ENCODE peak calls at places on chromosomes 16 and 17, in ten cellular contexts. One of them, this sample, is unnamed.

GRCh38 chr17:83147285-83147684 is 67.9 kb downstream of the METRNL start:
- DNase-seq in esophagus squamous epithelium: no peak
- DNase-seq in GM23338: no peak
- DNase-seq in fibroblast of lung: no peak
- DNase-seq in left ventricle myocardium inferior: no peak
- DNase-seq in PC-9: no peak
- DNase-seq in CD8-positive, alpha-beta T cell: no peak
- DNase-seq in heart left ventricle: no peak
- DNase-seq in mucosa of descending colon: no peak
- DNase-seq in suprapubic skin: no peak
- DNase-seq in this sample: no peak

GRCh38 chr17:78317817-78318400 is 42.0 kb downstream of the SOCS3 start:
- DNase-seq in esophagus squamous epithelium: no peak
- DNase-seq in GM23338: no peak
- DNase-seq in fibroblast of lung: no peak
- DNase-seq in left ventricle myocardium inferior: no peak
- DNase-seq in PC-9: no peak
- DNase-seq in CD8-positive, alpha-beta T cell: no peak
- DNase-seq in heart left ventricle: no peak
- DNase-seq in mucosa of descending colon: no peak
- DNase-seq in suprapubic skin: no peak
- DNase-seq in this sample: no peak

GRCh38 chr17:61809816-61810392 is 53.4 kb downstream of the BRIP1 start:
- DNase-seq in esophagus squamous epithelium: no peak
- DNase-seq in GM23338: no peak
- DNase-seq in fibroblast of lung: peak; percentile 79
- DNase-seq in left ventricle myocardium inferior: no peak
- DNase-seq in PC-9: no peak
- DNase-seq in CD8-positive, alpha-beta T cell: no peak
- DNase-seq in heart left ventricle: no peak
- DNase-seq in mucosa of descending colon: no peak
- DNase-seq in suprapubic skin: no peak
- DNase-seq in this sample: no peak

GRCh38 chr16:4795181-4795827 is at the start of gene SMIM22:
- DNase-seq in esophagus squamous epithelium: no peak
- DNase-seq in GM23338: peak; percentile 32
- DNase-seq in fibroblast of lung: no peak
- DNase-seq in left ventricle myocardium inferior: no peak
- DNase-seq in PC-9: peak; percentile 85
- DNase-seq in CD8-positive, alpha-beta T cell: no peak
- DNase-seq in heart left ventricle: no peak
- DNase-seq in mucosa of descending colon: peak; percentile 86
- DNase-seq in suprapubic skin: no peak
- DNase-seq in this sample: no peak

GRCh38 chr17:74408262-74408661 is 23.6 kb upstream of the GPRC5C start:
- DNase-seq in esophagus squamous epithelium: no peak
- DNase-seq in GM23338: no peak
- DNase-seq in fibroblast of lung: peak; percentile 8
- DNase-seq in left ventricle myocardium inferior: no peak
- DNase-seq in PC-9: peak; percentile 25
- DNase-seq in CD8-positive, alpha-beta T cell: no peak
- DNase-seq in heart left ventricle: no peak
- DNase-seq in mucosa of descending colon: no peak
- DNase-seq in suprapubic skin: no peak
- DNase-seq in this sample: peak; percentile 67

GRCh38 chr16:85395207-85395912 is 217.8 kb upstream of the GSE1 start:
- DNase-seq in esophagus squamous epithelium: no peak
- DNase-seq in GM23338: no peak
- DNase-seq in fibroblast of lung: peak; percentile 98
- DNase-seq in left ventricle myocardium inferior: peak; percentile 67
- DNase-seq in PC-9: peak; percentile 89
- DNase-seq in CD8-positive, alpha-beta T cell: no peak
- DNase-seq in heart left ventricle: peak; percentile 71
- DNase-seq in mucosa of descending colon: peak; percentile 74
- DNase-seq in suprapubic skin: no peak
- DNase-seq in this sample: peak; percentile 81

GRCh38 chr16:11669380-11670146 is 1.3 kb downstream of the SNN start:
- DNase-seq in esophagus squamous epithelium: no peak
- DNase-seq in GM23338: peak; percentile 25
- DNase-seq in fibroblast of lung: peak; percentile 42
- DNase-seq in left ventricle myocardium inferior: peak; percentile 59
- DNase-seq in PC-9: no peak
- DNase-seq in CD8-positive, alpha-beta T cell: no peak
- DNase-seq in heart left ventricle: peak; percentile 64
- DNase-seq in mucosa of descending colon: peak; percentile 82
- DNase-seq in suprapubic skin: no peak
- DNase-seq in this sample: peak; percentile 85

GRCh38 chr17:1153795-1154546 is 25.8 kb downstream of the ABR start:
- DNase-seq in esophagus squamous epithelium: no peak
- DNase-seq in GM23338: peak; percentile 87
- DNase-seq in fibroblast of lung: peak; percentile 84
- DNase-seq in left ventricle myocardium inferior: peak; percentile 65
- DNase-seq in PC-9: no peak
- DNase-seq in CD8-positive, alpha-beta T cell: no peak
- DNase-seq in heart left ventricle: no peak
- DNase-seq in mucosa of descending colon: peak; percentile 68
- DNase-seq in suprapubic skin: peak; percentile 87
- DNase-seq in this sample: peak; percentile 84

GRCh38 chr16:82439678-82440293 is 187.0 kb upstream of the CDH13 start:
- DNase-seq in esophagus squamous epithelium: no peak
- DNase-seq in GM23338: peak; percentile 54
- DNase-seq in fibroblast of lung: no peak
- DNase-seq in left ventricle myocardium inferior: no peak
- DNase-seq in PC-9: no peak
- DNase-seq in CD8-positive, alpha-beta T cell: no peak
- DNase-seq in heart left ventricle: no peak
- DNase-seq in mucosa of descending colon: no peak
- DNase-seq in suprapubic skin: no peak
- DNase-seq in this sample: no peak
- TF ChIP-seq CTCF in esophagus squamous epithelium: no peak
- TF ChIP-seq CTCF in GM23338: peak; percentile 57
- TF ChIP-seq CTCF in fibroblast of lung: peak; percentile 40
- TF ChIP-seq CTCF in left ventricle myocardium inferior: peak; percentile 43
- TF ChIP-seq CTCF in PC-9: peak; percentile 45
- TF ChIP-seq CTCF in CD8-positive, alpha-beta T cell: no peak
- TF ChIP-seq CTCF in heart left ventricle: peak; percentile 31
- TF ChIP-seq CTCF in mucosa of descending colon: no peak
- TF ChIP-seq CTCF in suprapubic skin: no peak
- TF ChIP-seq CTCF in this sample: no peak

DNA sequence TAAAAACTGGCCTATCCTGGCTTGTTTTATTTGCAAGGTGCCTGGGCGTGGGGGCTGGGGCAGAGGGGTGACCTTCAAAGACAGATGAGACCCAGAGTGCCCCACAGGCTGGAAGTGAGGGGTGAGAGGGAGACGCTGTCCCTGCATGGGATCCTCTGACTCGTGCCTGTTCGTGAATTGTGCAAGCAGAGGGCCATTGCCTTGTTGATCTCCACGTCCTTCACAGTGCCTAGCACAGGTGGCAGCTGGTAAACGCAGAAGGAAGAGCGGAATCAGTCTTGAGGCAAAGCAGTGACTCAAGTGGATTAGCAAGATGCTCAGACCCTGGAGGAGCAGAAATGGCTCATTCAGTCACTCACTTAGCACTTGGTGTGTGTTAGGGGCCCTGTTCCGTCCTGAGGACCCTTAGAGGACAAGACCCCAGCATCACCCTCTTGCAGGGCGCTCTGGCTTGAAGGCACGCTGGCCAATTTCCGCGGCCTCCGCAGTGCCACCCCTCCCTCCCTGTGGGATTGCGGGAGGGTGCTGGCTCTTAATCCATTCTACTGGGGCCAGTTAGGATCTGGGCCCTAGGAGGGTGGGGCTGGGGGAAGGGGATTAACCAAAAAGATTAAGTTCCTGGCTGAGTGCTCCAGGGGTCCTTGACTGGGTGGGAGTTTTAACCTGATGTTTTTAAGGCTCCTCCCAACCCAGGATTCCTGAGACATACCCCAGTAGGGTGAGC is 151.2 kb downstream of the CCDC182 start:
- DNase-seq in esophagus squamous epithelium: no peak
- DNase-seq in GM23338: no peak
- DNase-seq in fibroblast of lung: no peak
- DNase-seq in left ventricle myocardium inferior: no peak
- DNase-seq in PC-9: no peak
- DNase-seq in CD8-positive, alpha-beta T cell: no peak
- DNase-seq in heart left ventricle: no peak
- DNase-seq in mucosa of descending colon: no peak
- DNase-seq in suprapubic skin: peak; percentile 44
- DNase-seq in this sample: peak; percentile 6
- H3K36me3 ChIP-seq in esophagus squamous epithelium: no peaks in the 10 kb centered on the region
- H3K36me3 ChIP-seq in GM23338: no peaks in the 10 kb centered on the region
- H3K36me3 ChIP-seq in fibroblast of lung: no peaks in the 10 kb centered on the region
- H3K36me3 ChIP-seq in left ventricle myocardium inferior: no peaks in the 10 kb centered on the region
- H3K36me3 ChIP-seq in PC-9: no peaks in the 10 kb centered on the region
- H3K36me3 ChIP-seq in CD8-positive, alpha-beta T cell: no peaks in the 10 kb centered on the region
- H3K36me3 ChIP-seq in heart left ventricle: no peaks in the 10 kb centered on the region
- H3K36me3 ChIP-seq in mucosa of descending colon: no peaks in the 10 kb centered on the region
- H3K36me3 ChIP-seq in suprapubic skin: no peaks in the 10 kb centered on the region
- H3K36me3 ChIP-seq in this sample: no peaks in the 10 kb centered on the region

GRCh38 chr16:87391324-87391949 is 699 bp upstream of the MAP1LC3B start:
- DNase-seq in esophagus squamous epithelium: no peak
- DNase-seq in GM23338: peak; percentile 79
- DNase-seq in fibroblast of lung: peak; percentile 31
- DNase-seq in left ventricle myocardium inferior: peak; percentile 77
- DNase-seq in PC-9: no peak
- DNase-seq in CD8-positive, alpha-beta T cell: no peak
- DNase-seq in heart left ventricle: peak; percentile 71
- DNase-seq in mucosa of descending colon: peak; percentile 84
- DNase-seq in suprapubic skin: peak; percentile 88
- DNase-seq in this sample: peak; percentile 84

GRCh38 chr16:87387942-87388817 is 4.0 kb upstream of the MAP1LC3B start:
- DNase-seq in esophagus squamous epithelium: peak; percentile 75
- DNase-seq in GM23338: peak; percentile 99
- DNase-seq in fibroblast of lung: peak; percentile 100
- DNase-seq in left ventricle myocardium inferior: peak; percentile 90
- DNase-seq in PC-9: peak; percentile 87
- DNase-seq in CD8-positive, alpha-beta T cell: peak; percentile 76
- DNase-seq in heart left ventricle: peak; percentile 94
- DNase-seq in mucosa of descending colon: peak; percentile 92
- DNase-seq in suprapubic skin: peak; percentile 97
- DNase-seq in this sample: peak; percentile 95

GRCh38 chr16:87390641-87391323 is 1.4 kb upstream of the MAP1LC3B start:
- DNase-seq in esophagus squamous epithelium: no peak
- DNase-seq in GM23338: no peak
- DNase-seq in fibroblast of lung: no peak
- DNase-seq in left ventricle myocardium inferior: peak; percentile 16
- DNase-seq in PC-9: no peak
- DNase-seq in CD8-positive, alpha-beta T cell: no peak
- DNase-seq in heart left ventricle: no peak
- DNase-seq in mucosa of descending colon: peak; percentile 61
- DNase-seq in suprapubic skin: peak; percentile 76
- DNase-seq in this sample: no peak

GRCh38 chr16:87389245-87389644 is 2.9 kb upstream of the MAP1LC3B start:
- DNase-seq in esophagus squamous epithelium: no peak
- DNase-seq in GM23338: no peak
- DNase-seq in fibroblast of lung: no peak
- DNase-seq in left ventricle myocardium inferior: no peak
- DNase-seq in PC-9: no peak
- DNase-seq in CD8-positive, alpha-beta T cell: no peak
- DNase-seq in heart left ventricle: no peak
- DNase-seq in mucosa of descending colon: no peak
- DNase-seq in suprapubic skin: peak; percentile 13
- DNase-seq in this sample: no peak

DNA sequence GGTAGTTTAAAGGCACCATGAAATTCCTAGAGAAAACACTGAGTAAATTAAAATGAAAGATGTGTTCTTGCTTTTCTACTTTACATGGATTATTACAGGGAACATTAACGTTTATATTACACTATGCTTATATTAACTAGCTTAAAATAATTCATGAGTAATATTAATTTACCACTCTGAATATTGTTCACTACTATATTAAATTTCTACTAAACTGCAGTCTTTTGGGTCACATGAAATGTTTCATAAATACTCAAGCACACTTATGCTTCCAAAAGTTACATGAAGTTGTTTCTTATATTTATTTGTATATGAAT is 3.4 kb upstream of the MAP1LC3B start:
- DNase-seq in esophagus squamous epithelium: no peak
- DNase-seq in GM23338: no peak
- DNase-seq in fibroblast of lung: no peak
- DNase-seq in left ventricle myocardium inferior: no peak
- DNase-seq in PC-9: no peak
- DNase-seq in CD8-positive, alpha-beta T cell: no peak
- DNase-seq in heart left ventricle: no peak
- DNase-seq in mucosa of descending colon: no peak
- DNase-seq in suprapubic skin: no peak
- DNase-seq in this sample: no peak
- H3K4me1 ChIP-seq in esophagus squamous epithelium: peaks cover 25% of the 10 kb centered on the region
- H3K4me1 ChIP-seq in GM23338: peaks cover 21% of the 10 kb centered on the region
- H3K4me1 ChIP-seq in fibroblast of lung: peaks cover 6% of the 10 kb centered on the region
- H3K4me1 ChIP-seq in left ventricle myocardium inferior: peaks cover 60% of the 10 kb centered on the region
- H3K4me1 ChIP-seq in PC-9: peaks cover 38% of the 10 kb centered on the region
- H3K4me1 ChIP-seq in CD8-positive, alpha-beta T cell: peaks cover 28% of the 10 kb centered on the region
- H3K4me1 ChIP-seq in heart left ventricle: peaks cover 34% of the 10 kb centered on the region
- H3K4me1 ChIP-seq in mucosa of descending colon: peaks cover 33% of the 10 kb centered on the region
- H3K4me1 ChIP-seq in suprapubic skin: peaks cover 52% of the 10 kb centered on the region
- H3K4me1 ChIP-seq in this sample: peaks cover 38% of the 10 kb centered on the region

DNA sequence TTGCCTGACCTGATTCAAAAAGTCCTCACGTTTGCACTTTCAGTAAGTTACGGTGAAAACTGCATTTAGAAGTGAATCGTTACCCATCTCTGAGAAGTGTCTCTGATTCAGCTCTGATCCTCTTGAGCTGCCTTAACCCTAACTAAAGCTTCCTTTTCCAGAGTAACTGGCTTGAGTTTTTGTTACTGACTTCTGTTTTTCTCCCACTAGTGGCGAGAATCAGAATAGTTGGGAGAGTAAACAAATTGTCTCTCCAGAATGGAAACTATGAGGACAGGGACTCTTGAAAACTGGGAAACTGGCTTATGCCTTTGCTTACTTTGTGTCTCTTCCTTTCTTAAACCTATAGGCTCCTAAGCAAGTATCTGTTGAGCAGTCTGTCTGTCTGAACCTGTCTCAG is 31.3 kb upstream of the KPNB1 start:
- DNase-seq in esophagus squamous epithelium: no peak
- DNase-seq in GM23338: peak; percentile 59
- DNase-seq in fibroblast of lung: no peak
- DNase-seq in left ventricle myocardium inferior: no peak
- DNase-seq in PC-9: no peak
- DNase-seq in CD8-positive, alpha-beta T cell: no peak
- DNase-seq in heart left ventricle: no peak
- DNase-seq in mucosa of descending colon: no peak
- DNase-seq in suprapubic skin: no peak
- DNase-seq in this sample: no peak
- TF ChIP-seq CTCF in esophagus squamous epithelium: no peak
- TF ChIP-seq CTCF in GM23338: peak; percentile 48
- TF ChIP-seq CTCF in fibroblast of lung: peak; percentile 27
- TF ChIP-seq CTCF in left ventricle myocardium inferior: peak; percentile 14
- TF ChIP-seq CTCF in PC-9: peak; percentile 56
- TF ChIP-seq CTCF in CD8-positive, alpha-beta T cell: no peak
- TF ChIP-seq CTCF in heart left ventricle: peak; percentile 14
- TF ChIP-seq CTCF in mucosa of descending colon: no peak
- TF ChIP-seq CTCF in suprapubic skin: no peak
- TF ChIP-seq CTCF in this sample: no peak